ENCODE peak calls at places on chromosomes 13 and 19, in nine cellular contexts. P is tibial nerve, Q is breast epithelium, B is esophagus squamous epithelium, C is body of pancreas, V is Peyer's patch, F is sigmoid colon, H is suprapubic skin, R is heart left ventricle. S is an unnamed sample.

GRCh38 chr13:27496851-27497250 is 46.5 kb upstream of the MTIF3 start:
- DNase-seq in P (no peak), Q (no peak), B (no peak), C (peak; percentile 9), V (peak; percentile 41), F (no peak), H (no peak), R (no peak), S (no peak)

GRCh38 chr13:94609196-94609595 is 7.5 kb downstream of the GPR180 start:
- DNase-seq in P (no peak), Q (no peak), B (no peak), C (no peak), V (no peak), F (no peak), H (no peak), R (no peak), S (no peak)

GRCh38 chr19:3760871-3761361 is 576 bp downstream of the APBA3 start:
- DNase-seq in P (no peak), Q (no peak), B (no peak), C (no peak), V (no peak), F (no peak), H (no peak), R (no peak), S (no peak)

GRCh38 chr13:72696590-72696989 is 30.8 kb downstream of the MZT1 start:
- DNase-seq in P (no peak), Q (no peak), B (no peak), C (no peak), V (no peak), F (no peak), H (no peak), R (no peak), S (no peak)

GRCh38 chr13:113607056-113607455 is 22.5 kb downstream of the TFDP1 start:
- DNase-seq in P (no peak), Q (no peak), B (no peak), C (no peak), V (no peak), F (no peak), H (no peak), R (no peak), S (no peak)

GRCh38 chr13:38758278-38758677 is 71.4 kb downstream of the FREM2 start:
- DNase-seq in P (no peak), Q (no peak), B (no peak), C (no peak), V (no peak), F (no peak), H (no peak), R (no peak), S (no peak)

GRCh38 chr13:65540064-65540635 is 1690.0 kb downstream of the PCDH9 start:
- DNase-seq in P (no peak), Q (no peak), B (no peak), C (no peak), V (no peak), F (no peak), H (no peak), R (no peak), S (no peak)

GRCh38 chr19:32771596-32771995 is 52.0 kb downstream of the TDRD12 start:
- DNase-seq in P (no peak), Q (no peak), B (no peak), C (no peak), V (no peak), F (no peak), H (no peak), R (no peak), S (no peak)

GRCh38 chr19:23932878-23933277 is 18.2 kb downstream of the ZNF726 start:
- DNase-seq in P (no peak), Q (no peak), B (no peak), C (no peak), V (no peak), F (no peak), H (no peak), R (no peak), S (no peak)

GRCh38 chr19:15216363-15216762 is 15.6 kb upstream of the NOTCH3 start:
- DNase-seq in P (no peak), Q (no peak), B (no peak), C (no peak), V (no peak), F (no peak), H (no peak), R (no peak), S (no peak)

DNA sequence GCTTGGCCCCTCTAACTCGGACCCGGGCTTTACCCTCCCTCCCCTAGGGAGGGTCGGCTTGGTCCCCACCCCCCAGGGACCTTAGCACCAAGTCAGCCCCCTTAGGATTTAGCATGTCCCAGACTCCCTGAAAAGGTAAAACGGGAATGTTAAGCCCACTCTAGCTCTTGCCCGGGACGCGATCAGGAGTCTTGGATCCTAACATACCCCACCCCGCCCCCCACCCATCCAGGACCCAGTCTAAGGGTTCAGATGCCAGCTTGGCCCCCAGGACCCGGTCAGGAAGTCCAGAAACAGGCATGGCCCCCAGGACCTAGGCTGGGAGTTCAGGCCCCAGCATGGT is 437 bp downstream of the EPOR start:
- DNase-seq in P (no peak), Q (no peak), B (no peak), C (no peak), V (no peak), F (no peak), H (no peak), R (no peak), S (no peak)
- H3K27me3 ChIP-seq in P (peaks cover 31% of the 10 kb centered on the region), Q (peaks cover 13% of the 10 kb centered on the region), B (no peaks in the 10 kb centered on the region), C (no peaks in the 10 kb centered on the region), V (peaks cover 10% of the 10 kb centered on the region), F (peaks cover 30% of the 10 kb centered on the region), H (peaks cover 21% of the 10 kb centered on the region), R (no peaks in the 10 kb centered on the region), S (no peaks in the 10 kb centered on the region)

DNA sequence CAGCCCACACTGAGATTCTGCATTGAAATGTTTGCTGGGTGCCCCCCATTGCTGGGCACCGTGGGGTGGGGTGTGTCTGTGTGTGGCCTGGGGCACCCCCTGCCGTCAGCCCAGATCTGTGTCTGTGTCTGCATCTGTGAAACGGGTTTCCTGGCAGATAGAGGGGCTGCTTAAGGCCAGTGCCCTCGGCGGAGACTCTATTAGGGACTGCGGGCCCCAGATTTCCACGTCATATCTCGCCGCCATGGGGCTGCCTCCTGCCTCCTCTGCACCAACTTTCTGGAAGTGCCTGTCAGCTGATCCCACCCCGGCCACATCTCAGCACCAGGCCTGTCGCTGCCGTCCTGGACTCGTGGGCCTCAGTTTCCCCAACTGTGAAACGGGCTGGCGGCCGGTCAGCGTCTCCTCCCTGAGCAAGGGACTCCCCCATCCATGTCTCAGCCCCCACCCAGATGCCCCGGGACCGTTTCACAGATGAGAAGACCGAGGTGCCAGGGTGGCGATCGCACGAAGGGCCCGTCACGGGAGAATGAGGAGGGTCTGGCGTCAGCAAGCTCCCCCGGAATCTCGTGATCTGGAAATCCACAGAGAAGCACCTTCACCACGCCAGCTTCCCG is 21.4 kb downstream of the ARID3A start:
- DNase-seq in P (no peak), Q (no peak), B (no peak), C (no peak), V (peak; percentile 52), F (no peak), H (no peak), R (no peak), S (peak; percentile 7)
- TF ChIP-seq POLR2A in P (no peak), Q (no peak), B (no peak), C (no peak), V (no peak), F (no peak), H (no peak), R (no peak), S (no peak)

GRCh38 chr13:30722361-30722760 is 13.0 kb upstream of the ALOX5AP start:
- DNase-seq in P (no peak), Q (no peak), B (no peak), C (no peak), V (no peak), F (no peak), H (no peak), R (no peak), S (no peak)

GRCh38 chr13:30720470-30720869 is 14.9 kb upstream of the ALOX5AP start:
- DNase-seq in P (no peak), Q (no peak), B (no peak), C (no peak), V (no peak), F (no peak), H (no peak), R (no peak), S (no peak)

GRCh38 chr13:30719521-30719914 is 15.8 kb upstream of the ALOX5AP start:
- DNase-seq in P (no peak), Q (no peak), B (no peak), C (no peak), V (no peak), F (no peak), H (no peak), R (no peak), S (no peak)

GRCh38 chr13:30715837-30716236 is 19.5 kb upstream of the ALOX5AP start:
- DNase-seq in P (no peak), Q (no peak), B (no peak), C (no peak), V (no peak), F (no peak), H (no peak), R (peak; percentile 83), S (no peak)

GRCh38 chr13:30718661-30719520 is 16.5 kb upstream of the ALOX5AP start:
- DNase-seq in P (no peak), Q (no peak), B (no peak), C (no peak), V (no peak), F (no peak), H (no peak), R (no peak), S (no peak)
- H3K27ac ChIP-seq in P (no peak overlapping the region), Q (no peak overlapping the region), B (no peak overlapping the region), C (no peak overlapping the region), V (no peak overlapping the region), F (no peak overlapping the region), H (no peak overlapping the region), R (no peak overlapping the region), S (no peak overlapping the region)

GRCh38 chr19:31334849-31335624 is 14.2 kb downstream of the TSHZ3 start:
- DNase-seq in P (no peak), Q (no peak), B (no peak), C (no peak), V (peak; percentile 28), F (peak; percentile 57), H (no peak), R (no peak), S (no peak)

GRCh38 chr19:31334101-31334848 is 15.0 kb downstream of the TSHZ3 start:
- DNase-seq in P (no peak), Q (no peak), B (no peak), C (no peak), V (no peak), F (peak; percentile 50), H (no peak), R (no peak), S (no peak)

GRCh38 chr19:31338069-31338767 is 11.0 kb downstream of the TSHZ3 start:
- DNase-seq in P (peak; percentile 67), Q (no peak), B (no peak), C (peak; percentile 53), V (peak; percentile 59), F (peak; percentile 92), H (no peak), R (peak; percentile 73), S (peak; percentile 80)

GRCh38 chr19:31337007-31337914 is 12.0 kb downstream of the TSHZ3 start:
- DNase-seq in P (no peak), Q (no peak), B (no peak), C (no peak), V (no peak), F (no peak), H (no peak), R (no peak), S (peak; percentile 10)

DNA sequence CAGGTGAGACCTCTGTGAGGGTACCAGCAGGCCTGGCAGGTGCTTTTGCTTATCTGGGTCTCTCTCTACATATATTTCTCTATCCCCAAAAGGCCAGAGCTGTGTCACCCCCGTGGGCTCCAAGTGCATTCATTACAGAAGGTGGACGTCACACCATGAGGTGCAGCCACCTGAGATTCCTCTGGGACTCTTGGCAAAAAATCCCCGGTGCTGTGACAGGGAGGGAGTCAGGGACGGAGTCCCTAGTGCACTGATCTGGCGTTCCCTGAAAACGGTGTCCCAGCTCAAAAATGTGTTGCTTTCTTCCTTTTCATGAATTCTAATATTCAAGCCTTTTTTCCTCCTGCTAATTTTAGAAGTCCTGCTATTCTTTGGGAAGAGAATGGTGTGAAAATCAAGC is 13.5 kb downstream of the TSHZ3 start:
- DNase-seq in P (no peak), Q (no peak), B (no peak), C (no peak), V (no peak), F (peak; percentile 41), H (no peak), R (no peak), S (no peak)
- H3K27me3 ChIP-seq in P (no peaks in the 10 kb centered on the region), Q (no peaks in the 10 kb centered on the region), B (no peaks in the 10 kb centered on the region), C (no peaks in the 10 kb centered on the region), V (no peaks in the 10 kb centered on the region), F (no peaks in the 10 kb centered on the region), H (no peaks in the 10 kb centered on the region), R (no peaks in the 10 kb centered on the region), S (no peaks in the 10 kb centered on the region)